ENCODE peak calls at places on chromosomes 3 and 15, in nine cellular contexts. One of them, this sample, is unnamed.

GRCh38 chr15:56965614-56966013 is 47.2 kb downstream of the TCF12 start:
- DNase-seq in SK-N-SH: no peak
- DNase-seq in sigmoid colon: no peak
- DNase-seq in breast epithelium: no peak
- DNase-seq in aorta: no peak
- DNase-seq in MM.1S: no peak
- DNase-seq in GM23248: no peak
- DNase-seq in ascending aorta: no peak
- DNase-seq in ovary: no peak
- DNase-seq in this sample: no peak

GRCh38 chr15:90557651-90558084 is 27.9 kb downstream of the CRTC3 start:
- DNase-seq in SK-N-SH: peak; percentile 58
- DNase-seq in sigmoid colon: peak; percentile 95
- DNase-seq in breast epithelium: peak; percentile 56
- DNase-seq in aorta: peak; percentile 94
- DNase-seq in MM.1S: no peak
- DNase-seq in GM23248: peak; percentile 76
- DNase-seq in ascending aorta: peak; percentile 73
- DNase-seq in ovary: peak; percentile 91
- DNase-seq in this sample: no peak

GRCh38 chr3:186331043-186331442 is 31.0 kb downstream of the DGKG start:
- DNase-seq in SK-N-SH: no peak
- DNase-seq in sigmoid colon: no peak
- DNase-seq in breast epithelium: no peak
- DNase-seq in aorta: no peak
- DNase-seq in MM.1S: no peak
- DNase-seq in GM23248: no peak
- DNase-seq in ascending aorta: no peak
- DNase-seq in ovary: no peak
- DNase-seq in this sample: no peak

GRCh38 chr3:8660271-8660731 is 15.7 kb upstream of the SSUH2 start:
- DNase-seq in SK-N-SH: no peak
- DNase-seq in sigmoid colon: no peak
- DNase-seq in breast epithelium: no peak
- DNase-seq in aorta: no peak
- DNase-seq in MM.1S: no peak
- DNase-seq in GM23248: peak; percentile 27
- DNase-seq in ascending aorta: no peak
- DNase-seq in ovary: no peak
- DNase-seq in this sample: no peak

GRCh38 chr3:195207731-195208130 is 63.2 kb downstream of the XXYLT1 start:
- DNase-seq in SK-N-SH: no peak
- DNase-seq in sigmoid colon: no peak
- DNase-seq in breast epithelium: no peak
- DNase-seq in aorta: no peak
- DNase-seq in MM.1S: no peak
- DNase-seq in GM23248: no peak
- DNase-seq in ascending aorta: no peak
- DNase-seq in ovary: no peak
- DNase-seq in this sample: no peak

GRCh38 chr15:43270676-43271306 is 4.1 kb upstream of the TGM5 start:
- DNase-seq in SK-N-SH: no peak
- DNase-seq in sigmoid colon: no peak
- DNase-seq in breast epithelium: no peak
- DNase-seq in aorta: no peak
- DNase-seq in MM.1S: peak; percentile 70
- DNase-seq in GM23248: no peak
- DNase-seq in ascending aorta: no peak
- DNase-seq in ovary: no peak
- DNase-seq in this sample: no peak

GRCh38 chr3:47515100-47515499 is 1.6 kb upstream of the ELP6 start:
- DNase-seq in SK-N-SH: no peak
- DNase-seq in sigmoid colon: no peak
- DNase-seq in breast epithelium: no peak
- DNase-seq in aorta: no peak
- DNase-seq in MM.1S: no peak
- DNase-seq in GM23248: no peak
- DNase-seq in ascending aorta: no peak
- DNase-seq in ovary: no peak
- DNase-seq in this sample: no peak

GRCh38 chr3:104359546-104359945 is 1007.2 kb upstream of the ALCAM start:
- DNase-seq in SK-N-SH: no peak
- DNase-seq in sigmoid colon: no peak
- DNase-seq in breast epithelium: no peak
- DNase-seq in aorta: no peak
- DNase-seq in MM.1S: no peak
- DNase-seq in GM23248: peak; percentile 90
- DNase-seq in ascending aorta: no peak
- DNase-seq in ovary: no peak
- DNase-seq in this sample: no peak

GRCh38 chr3:16761576-16761975 is 123.2 kb upstream of the PLCL2 start:
- DNase-seq in SK-N-SH: no peak
- DNase-seq in sigmoid colon: no peak
- DNase-seq in breast epithelium: no peak
- DNase-seq in aorta: no peak
- DNase-seq in MM.1S: no peak
- DNase-seq in GM23248: peak; percentile 73
- DNase-seq in ascending aorta: no peak
- DNase-seq in ovary: no peak
- DNase-seq in this sample: no peak

GRCh38 chr15:75174736-75175135 is 26.9 kb upstream of the C15orf39 start:
- DNase-seq in SK-N-SH: no peak
- DNase-seq in sigmoid colon: no peak
- DNase-seq in breast epithelium: peak; percentile 28
- DNase-seq in aorta: no peak
- DNase-seq in MM.1S: no peak
- DNase-seq in GM23248: no peak
- DNase-seq in ascending aorta: no peak
- DNase-seq in ovary: no peak
- DNase-seq in this sample: no peak
- H3K4me1 ChIP-seq in SK-N-SH: peaks cover 22% of the 10 kb centered on the region
- H3K4me1 ChIP-seq in sigmoid colon: peaks cover 39% of the 10 kb centered on the region
- H3K4me1 ChIP-seq in breast epithelium: peaks cover 22% of the 10 kb centered on the region
- H3K4me1 ChIP-seq in aorta: peaks cover 2% of the 10 kb centered on the region
- H3K4me1 ChIP-seq in MM.1S: peaks cover 23% of the 10 kb centered on the region
- H3K4me1 ChIP-seq in GM23248: peaks cover 34% of the 10 kb centered on the region
- H3K4me1 ChIP-seq in ascending aorta: peaks cover 37% of the 10 kb centered on the region
- H3K4me1 ChIP-seq in ovary: peaks cover 15% of the 10 kb centered on the region
- H3K4me1 ChIP-seq in this sample: peaks cover 7% of the 10 kb centered on the region

DNA sequence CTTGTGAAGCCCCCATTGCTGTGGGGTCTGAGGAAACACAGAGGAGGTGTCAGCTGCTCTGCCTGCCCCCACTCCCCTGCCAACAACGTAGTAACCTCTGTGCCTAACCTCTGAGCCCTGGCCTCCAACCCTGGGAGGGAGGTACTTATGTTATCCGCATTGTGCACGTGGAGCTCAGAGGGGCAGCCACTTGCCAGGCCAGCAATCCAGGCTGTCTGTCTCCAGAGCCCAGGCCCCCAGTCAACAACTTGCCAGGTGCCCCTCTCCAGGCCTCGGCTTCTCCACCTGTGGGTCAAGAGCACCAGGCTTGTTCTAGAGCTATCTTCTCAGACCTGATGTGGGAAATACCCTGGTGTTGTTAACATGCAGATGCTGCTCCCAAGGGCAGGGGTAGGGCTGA is 2.7 kb downstream of the TPRA1 start:
- DNase-seq in SK-N-SH: no peak
- DNase-seq in sigmoid colon: no peak
- DNase-seq in breast epithelium: no peak
- DNase-seq in aorta: no peak
- DNase-seq in MM.1S: no peak
- DNase-seq in GM23248: no peak
- DNase-seq in ascending aorta: no peak
- DNase-seq in ovary: no peak
- DNase-seq in this sample: no peak
- H3K4me1 ChIP-seq in SK-N-SH: peaks cover 4% of the 10 kb centered on the region
- H3K4me1 ChIP-seq in sigmoid colon: peaks cover 47% of the 10 kb centered on the region
- H3K4me1 ChIP-seq in breast epithelium: peaks cover 14% of the 10 kb centered on the region
- H3K4me1 ChIP-seq in aorta: no peaks in the 10 kb centered on the region
- H3K4me1 ChIP-seq in MM.1S: peaks cover 17% of the 10 kb centered on the region
- H3K4me1 ChIP-seq in GM23248: peaks cover 28% of the 10 kb centered on the region
- H3K4me1 ChIP-seq in ascending aorta: peaks cover 18% of the 10 kb centered on the region
- H3K4me1 ChIP-seq in ovary: peaks cover 17% of the 10 kb centered on the region
- H3K4me1 ChIP-seq in this sample: peaks cover 23% of the 10 kb centered on the region

GRCh38 chr3:48516571-48516970 is 12.6 kb upstream of the SHISA5 start:
- DNase-seq in SK-N-SH: no peak
- DNase-seq in sigmoid colon: no peak
- DNase-seq in breast epithelium: no peak
- DNase-seq in aorta: peak; percentile 36
- DNase-seq in MM.1S: no peak
- DNase-seq in GM23248: no peak
- DNase-seq in ascending aorta: no peak
- DNase-seq in ovary: no peak
- DNase-seq in this sample: no peak
- H3K4me1 ChIP-seq in SK-N-SH: no peaks in the 10 kb centered on the region
- H3K4me1 ChIP-seq in sigmoid colon: no peaks in the 10 kb centered on the region
- H3K4me1 ChIP-seq in breast epithelium: no peaks in the 10 kb centered on the region
- H3K4me1 ChIP-seq in aorta: no peaks in the 10 kb centered on the region
- H3K4me1 ChIP-seq in MM.1S: peaks cover 11% of the 10 kb centered on the region
- H3K4me1 ChIP-seq in GM23248: no peaks in the 10 kb centered on the region
- H3K4me1 ChIP-seq in ascending aorta: no peaks in the 10 kb centered on the region
- H3K4me1 ChIP-seq in ovary: no peaks in the 10 kb centered on the region
- H3K4me1 ChIP-seq in this sample: peaks cover 57% of the 10 kb centered on the region

GRCh38 chr15:34367128-34368081 is at the start of gene LPCAT4:
- DNase-seq in SK-N-SH: peak; percentile 98
- DNase-seq in sigmoid colon: peak; percentile 94
- DNase-seq in breast epithelium: peak; percentile 86
- DNase-seq in aorta: peak; percentile 93
- DNase-seq in MM.1S: peak; percentile 94
- DNase-seq in GM23248: peak; percentile 96
- DNase-seq in ascending aorta: peak; percentile 52
- DNase-seq in ovary: peak; percentile 84
- DNase-seq in this sample: peak; percentile 84

GRCh38 chr15:34366271-34367043 is 539 bp downstream of the LPCAT4 start:
- DNase-seq in SK-N-SH: peak; percentile 80
- DNase-seq in sigmoid colon: peak; percentile 81
- DNase-seq in breast epithelium: no peak
- DNase-seq in aorta: peak; percentile 75
- DNase-seq in MM.1S: peak; percentile 63
- DNase-seq in GM23248: peak; percentile 63
- DNase-seq in ascending aorta: no peak
- DNase-seq in ovary: peak; percentile 69
- DNase-seq in this sample: peak; percentile 53

GRCh38 chr15:34365073-34365825 is 1.7 kb downstream of the LPCAT4 start:
- DNase-seq in SK-N-SH: no peak
- DNase-seq in sigmoid colon: no peak
- DNase-seq in breast epithelium: no peak
- DNase-seq in aorta: no peak
- DNase-seq in MM.1S: no peak
- DNase-seq in GM23248: peak; percentile 16
- DNase-seq in ascending aorta: no peak
- DNase-seq in ovary: no peak
- DNase-seq in this sample: peak; percentile 13

GRCh38 chr15:34364041-34364440 is 3.0 kb downstream of the LPCAT4 start:
- DNase-seq in SK-N-SH: no peak
- DNase-seq in sigmoid colon: no peak
- DNase-seq in breast epithelium: no peak
- DNase-seq in aorta: no peak
- DNase-seq in MM.1S: no peak
- DNase-seq in GM23248: no peak
- DNase-seq in ascending aorta: no peak
- DNase-seq in ovary: no peak
- DNase-seq in this sample: no peak

DNA sequence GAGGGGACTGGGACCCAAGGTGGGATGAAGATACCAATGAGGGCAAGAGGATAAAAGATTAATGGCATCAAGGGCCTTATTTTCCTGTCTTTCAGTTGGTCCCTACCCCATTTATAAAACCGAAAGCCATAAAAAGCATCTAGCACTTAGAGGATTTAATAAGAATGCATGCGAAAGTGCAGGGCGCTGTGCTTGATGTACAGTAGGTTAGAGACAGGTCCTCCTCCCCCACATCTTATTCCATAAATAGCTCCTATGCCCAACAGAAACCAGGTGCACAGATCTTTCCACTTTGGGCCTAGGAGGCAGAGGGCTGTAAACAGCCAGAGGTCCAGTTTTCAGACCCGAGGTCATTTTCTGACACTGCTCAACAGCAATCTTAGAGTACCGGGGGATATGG is 1.2 kb downstream of the LPCAT4 start:
- DNase-seq in SK-N-SH: no peak
- DNase-seq in sigmoid colon: no peak
- DNase-seq in breast epithelium: no peak
- DNase-seq in aorta: no peak
- DNase-seq in MM.1S: peak; percentile 66
- DNase-seq in GM23248: no peak
- DNase-seq in ascending aorta: no peak
- DNase-seq in ovary: no peak
- DNase-seq in this sample: no peak
- H3K4me1 ChIP-seq in SK-N-SH: no peaks in the 10 kb centered on the region
- H3K4me1 ChIP-seq in sigmoid colon: peaks cover 16% of the 10 kb centered on the region
- H3K4me1 ChIP-seq in breast epithelium: peaks cover 4% of the 10 kb centered on the region
- H3K4me1 ChIP-seq in aorta: no peaks in the 10 kb centered on the region
- H3K4me1 ChIP-seq in MM.1S: peaks cover 13% of the 10 kb centered on the region
- H3K4me1 ChIP-seq in GM23248: no peaks in the 10 kb centered on the region
- H3K4me1 ChIP-seq in ascending aorta: peaks cover 11% of the 10 kb centered on the region
- H3K4me1 ChIP-seq in ovary: no peaks in the 10 kb centered on the region
- H3K4me1 ChIP-seq in this sample: peaks cover 30% of the 10 kb centered on the region